ENCODE peak calls at places on chromosomes 12 and 14, in eight cellular contexts. L is K562, P is fibroblast of lung, X is GM12878, U is GM23338, Q is PC-3, F is MM.1S, Y is PC-9. W is an unnamed sample.

GRCh38 chr14:71918955-71919354 is 13.3 kb upstream of the RGS6 start:
- DNase-seq in Q (no peak), U (peak), F (no peak), X (no peak), P (no peak), L (no peak), Y (no peak), W (no peak)

GRCh38 chr12:113203852-113204760 is 17.2 kb upstream of the TPCN1 start:
- DNase-seq in F (no peak), P (no peak), X (no peak), L (no peak), Q (no peak), U (no peak), Y (no peak), W (no peak)

GRCh38 chr12:81263072-81263471 is 185.2 kb downstream of the ACSS3 start:
- DNase-seq in Y (no peak), U (no peak), P (no peak), X (no peak), L (no peak), Q (no peak), F (no peak), W (no peak)

GRCh38 chr12:129776977-129777667 is 126.7 kb downstream of the TMEM132D start:
- DNase-seq in L (no peak), P (no peak), Y (no peak), Q (no peak), U (no peak), X (no peak), F (no peak), W (peak)

GRCh38 chr12:72313757-72314270 is 41.6 kb downstream of the TRHDE start:
- DNase-seq in Q (peak), X (no peak), F (no peak), L (no peak), U (peak), P (peak), Y (no peak), W (peak)

GRCh38 chr14:44300911-44301310 is 206.2 kb downstream of the FSCB start:
- DNase-seq in P (no peak), X (no peak), F (no peak), Q (no peak), Y (no peak), U (no peak), L (no peak), W (no peak)

GRCh38 chr12:84128117-84128991 is 784.2 kb downstream of the SLC6A15 start:
- DNase-seq in P (no peak), Y (peak), F (no peak), Q (no peak), X (no peak), U (peak), L (no peak), W (no peak)

GRCh38 chr12:84596276-84596675 is 316.3 kb downstream of the SLC6A15 start:
- DNase-seq in P (no peak), U (peak), Q (no peak), L (no peak), X (no peak), F (no peak), Y (no peak), W (no peak)

GRCh38 chr12:125161712-125162023 is 96.4 kb downstream of the AACS start:
- DNase-seq in X (no peak), L (no peak), U (no peak), F (no peak), P (no peak), Y (no peak), Q (no peak), W (no peak)

GRCh38 chr12:64680235-64680634 is 69.9 kb downstream of the RASSF3 start:
- DNase-seq in P (no peak), F (no peak), U (no peak), X (no peak), L (peak), Y (peak), Q (peak), W (no peak)

GRCh38 chr12:79119796-79120195 is 255.2 kb downstream of the SYT1 start:
- DNase-seq in Q (no peak), Y (no peak), L (no peak), P (no peak), F (no peak), X (no peak), U (peak), W (no peak)

GRCh38 chr12:79183003-79183402 is 318.4 kb downstream of the SYT1 start:
- DNase-seq in Q (no peak), U (no peak), F (no peak), P (peak), X (no peak), L (no peak), Y (no peak), W (no peak)

GRCh38 chr12:12534134-12534866 is 28.4 kb downstream of the DUSP16 start:
- DNase-seq in L (peak), Y (no peak), F (no peak), P (no peak), X (no peak), U (peak), Q (no peak), W (no peak)

GRCh38 chr12:95424271-95424994 is 49.5 kb upstream of the METAP2 start:
- DNase-seq in Q (no peak), L (no peak), X (no peak), Y (peak), F (no peak), U (no peak), P (no peak), W (no peak)

GRCh38 chr12:81296556-81297305 is 218.9 kb downstream of the ACSS3 start:
- DNase-seq in Q (peak), F (no peak), L (no peak), P (peak), X (no peak), U (no peak), Y (no peak), W (peak)

GRCh38 chr12:85575115-85576096 is 260.8 kb downstream of the RASSF9 start:
- DNase-seq in P (peak), Y (peak), U (peak), L (peak), F (peak), X (peak), Q (peak), W (peak)

GRCh38 chr12:80268924-80269749 is 169.8 kb downstream of the OTOGL start:
- DNase-seq in Y (peak), P (peak), L (no peak), X (no peak), Q (peak), F (no peak), U (no peak), W (peak)

GRCh38 chr12:132986885-132987225 is 688 bp downstream of the ZNF26 start:
- DNase-seq in P (no peak), Y (no peak), L (no peak), X (no peak), U (peak), F (no peak), Q (peak), W (peak)

GRCh38 chr12:109053382-109054123 is 1.2 kb downstream of the USP30 start:
- DNase-seq in X (peak), F (peak), Y (no peak), U (no peak), Q (no peak), L (peak), P (peak), W (no peak)

GRCh38 chr14:66426451-66426850 is 59.7 kb upstream of the CCDC196 start:
- DNase-seq in L (no peak), Q (no peak), F (no peak), Y (no peak), U (no peak), P (no peak), X (no peak), W (no peak)

GRCh38 chr14:100410056-100410565 is 87.0 kb downstream of the SLC25A47 start:
- DNase-seq in Y (no peak), F (no peak), X (no peak), L (no peak), U (peak), P (no peak), Q (no peak), W (peak)

GRCh38 chr14:61584258-61584657 is 111.1 kb upstream of the HIF1A start:
- DNase-seq in P (peak), F (no peak), U (no peak), L (no peak), Q (peak), X (no peak), Y (no peak), W (peak)

GRCh38 chr12:2256915-2257314 is 204.1 kb downstream of the CACNA1C start:
- DNase-seq in P (peak), L (no peak), F (no peak), X (no peak), U (no peak), Q (no peak), Y (no peak), W (peak)

GRCh38 chr12:2498961-2499500 is 295.7 kb upstream of the FKBP4 start:
- DNase-seq in L (no peak), Y (no peak), Q (no peak), F (no peak), P (no peak), X (no peak), U (peak), W (no peak)

GRCh38 chr12:123232472-123232806 is 502 bp downstream of the MPHOSPH9 start:
- DNase-seq in Q (no peak), X (no peak), U (no peak), Y (no peak), P (no peak), F (no peak), L (no peak), W (no peak)

GRCh38 chr14:91877376-91877775 is 10.0 kb upstream of the TC2N start:
- DNase-seq in Y (no peak), U (no peak), P (no peak), L (no peak), X (no peak), F (no peak), Q (no peak), W (no peak)

GRCh38 chr12:51838762-51839161 is 9.8 kb downstream of the FIGNL2 start:
- DNase-seq in P (no peak), Y (no peak), U (no peak), Q (no peak), L (no peak), X (no peak), F (no peak), W (no peak)

GRCh38 chr12:82019533-82019932 is 260.4 kb upstream of the PPFIA2 start:
- DNase-seq in U (peak), L (no peak), F (peak), Q (no peak), P (no peak), X (no peak), Y (no peak), W (no peak)

GRCh38 chr14:35687335-35687939 is 121.7 kb downstream of the RALGAPA1 start:
- DNase-seq in P (peak), L (peak), U (peak), Q (peak), X (peak), Y (peak), F (peak), W (peak)

GRCh38 chr14:93716002-93716401 is 72.3 kb downstream of the PRIMA1 start:
- DNase-seq in Y (no peak), U (no peak), F (no peak), Q (no peak), P (no peak), X (no peak), L (no peak), W (no peak)

GRCh38 chr12:118827047-118827446 is 154.3 kb upstream of the SRRM4 start:
- DNase-seq in F (no peak), X (no peak), Q (no peak), U (no peak), L (no peak), Y (no peak), P (no peak), W (no peak)

GRCh38 chr12:26126340-26127284 is 1.8 kb upstream of the BHLHE41 start:
- DNase-seq in X (no peak), L (peak), P (peak), F (peak), U (peak), Q (peak), Y (peak), W (peak)

GRCh38 chr12:26125451-26126339 is 858 bp upstream of the BHLHE41 start:
- DNase-seq in Y (peak), U (peak), L (no peak), P (peak), Q (peak), F (peak), X (no peak), W (peak)

GRCh38 chr12:26123482-26123980 is 1.3 kb downstream of the BHLHE41 start:
- DNase-seq in U (no peak), Q (peak), F (peak), L (no peak), X (no peak), P (peak), Y (no peak), W (no peak)

GRCh38 chr12:26122681-26123481 is 2.0 kb downstream of the BHLHE41 start:
- DNase-seq in Y (peak), P (peak), Q (peak), L (peak), U (peak), F (peak), X (no peak), W (peak)

DNA sequence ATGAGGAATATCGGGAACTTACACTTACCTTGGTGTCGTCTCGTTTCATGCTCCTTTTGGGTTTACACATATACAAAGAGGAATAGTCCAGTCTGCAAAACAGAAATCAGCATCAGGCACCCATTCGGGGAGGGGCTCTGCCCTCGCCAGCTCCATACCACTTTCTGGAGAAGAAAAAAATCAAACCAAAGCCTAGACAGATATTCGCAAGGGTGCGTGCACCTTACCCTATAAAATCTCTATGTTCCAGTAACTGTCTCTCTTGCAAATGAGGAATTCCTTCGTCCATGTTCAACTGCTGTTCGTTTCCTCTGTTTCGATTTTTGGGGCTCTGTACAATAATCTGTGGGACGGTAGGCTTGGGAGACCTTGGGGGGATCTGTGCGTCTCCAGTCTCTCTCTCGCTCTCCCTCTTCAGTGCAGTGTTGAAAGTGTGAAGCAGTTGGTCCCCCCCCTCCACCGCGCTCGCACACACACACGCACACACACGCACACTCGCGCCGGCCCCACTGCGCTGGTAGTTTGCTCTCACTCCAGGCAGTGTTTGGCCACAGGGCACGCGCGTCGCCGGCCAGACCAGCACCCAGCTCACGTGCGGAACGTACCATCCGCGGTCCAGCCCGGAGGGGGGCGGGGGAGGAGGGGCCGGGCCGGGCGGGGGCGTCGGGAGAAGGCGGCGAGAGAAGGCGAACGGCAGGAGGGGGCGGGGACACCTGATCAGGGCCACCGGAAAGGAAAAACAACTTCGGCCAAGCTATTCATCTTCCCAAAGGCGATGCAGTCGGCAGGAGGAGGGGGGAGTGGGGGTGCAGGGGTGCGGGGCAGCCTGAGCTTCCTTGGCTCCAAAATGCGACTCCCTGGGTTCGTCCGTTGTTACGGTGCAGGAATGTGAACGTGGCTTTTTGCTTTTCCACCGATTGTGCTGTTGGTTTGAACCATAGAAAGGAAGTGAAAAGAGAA is at the start of gene BHLHE41:
- DNase-seq in U (peak), Q (peak), L (no peak), X (no peak), Y (peak), F (peak), P (peak), W (peak)
- TF ChIP-seq EZH2 in U (peak), Q (no peak), L (peak), X (peak), Y (no peak), F (no peak), P (no peak), W (no peak)

DNA sequence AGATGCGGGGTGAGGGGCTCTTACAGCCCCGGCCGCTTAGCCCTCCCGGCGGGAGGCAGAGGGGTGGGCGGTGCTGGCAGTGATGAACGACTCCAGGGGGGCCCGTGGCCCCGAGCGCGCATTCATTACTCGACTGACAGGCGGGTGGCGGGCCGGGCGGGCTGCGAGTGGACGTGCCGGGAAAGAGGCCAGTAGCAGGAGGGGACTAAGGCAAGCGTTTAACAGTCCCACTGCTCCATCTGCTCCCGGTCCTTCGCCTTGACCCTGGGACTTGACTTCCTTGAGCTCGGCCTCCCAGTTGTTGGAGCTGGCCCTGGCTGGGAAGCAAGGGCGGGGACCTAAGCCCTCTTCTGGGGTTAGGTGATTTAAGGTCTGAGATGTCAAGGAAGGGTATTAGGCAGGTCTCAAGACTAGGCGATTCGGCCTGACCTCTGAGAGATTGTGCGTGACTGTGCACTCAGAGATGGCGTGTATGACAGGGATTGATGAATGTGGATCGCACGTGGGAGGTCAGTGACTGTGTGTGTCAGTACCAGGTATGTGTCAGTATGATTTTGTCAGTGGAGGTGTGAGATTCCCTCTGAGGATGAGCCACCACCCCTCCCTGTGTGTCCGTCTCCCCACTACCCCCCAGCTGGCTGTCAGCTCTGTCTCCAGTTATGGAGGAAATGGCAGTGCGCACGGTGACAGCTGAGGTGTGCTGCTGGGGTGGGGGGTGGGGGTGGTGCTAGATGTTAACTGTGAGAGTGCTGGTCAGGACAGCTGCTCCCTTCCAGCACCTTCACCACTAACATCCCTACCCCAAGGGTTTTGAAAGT is 3.6 kb upstream of the DNAJC22 start:
- DNase-seq in F (no peak), Q (no peak), L (peak), P (no peak), X (no peak), Y (no peak), U (peak), W (no peak)
- TF ChIP-seq EZH2 in F (no peak), Q (no peak), L (no peak), P (no peak), X (no peak), Y (no peak), U (peak), W (no peak)

DNA sequence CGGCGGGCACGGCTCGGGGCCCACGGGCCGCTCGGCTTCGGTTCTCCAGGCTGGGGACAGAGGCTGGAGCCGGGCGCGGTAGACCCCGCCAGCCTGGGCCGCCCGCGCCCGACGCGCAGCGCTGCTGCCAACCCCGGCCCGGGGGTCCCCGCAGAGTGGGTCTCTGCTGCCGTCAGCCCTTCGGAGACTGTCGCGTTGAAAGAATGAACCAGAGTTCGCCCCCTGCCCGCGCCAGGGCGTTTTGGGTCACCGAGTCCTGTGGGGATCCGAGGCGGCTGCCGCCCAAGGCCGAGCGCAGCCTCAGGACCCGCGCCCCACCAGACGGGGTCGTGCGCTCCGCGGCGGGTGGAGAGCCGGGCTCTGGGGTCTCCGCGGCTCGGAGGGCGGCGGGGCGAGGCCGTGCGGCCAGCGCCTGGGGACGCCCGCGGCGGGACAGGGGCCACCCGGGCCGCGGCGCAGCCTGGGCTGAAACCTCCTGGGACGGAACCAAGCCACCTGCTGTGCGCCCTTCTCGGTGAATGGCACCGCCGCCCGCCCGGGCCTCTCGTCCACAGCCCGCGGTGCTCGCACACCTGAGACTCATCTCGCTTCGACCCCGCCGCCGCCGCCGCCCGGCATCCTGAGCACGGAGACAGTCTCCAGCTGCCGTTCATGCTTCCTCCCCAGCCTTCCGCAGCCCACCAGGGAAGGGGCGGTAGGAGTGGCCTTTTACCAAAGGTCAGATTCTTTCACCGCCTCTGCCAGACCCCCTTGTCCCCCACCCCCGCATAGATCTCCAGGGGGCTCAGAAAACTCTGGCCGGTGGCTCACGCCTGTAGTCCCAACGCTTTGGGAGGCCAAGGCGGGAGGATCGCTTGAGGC is 689 bp downstream of the B3GNT4 start:
- DNase-seq in F (no peak), Y (no peak), L (no peak), U (peak), P (no peak), Q (no peak), X (no peak), W (no peak)
- TF ChIP-seq EZH2 in F (no peak), Y (no peak), L (no peak), U (peak), P (peak), Q (peak), X (peak), W (peak)

DNA sequence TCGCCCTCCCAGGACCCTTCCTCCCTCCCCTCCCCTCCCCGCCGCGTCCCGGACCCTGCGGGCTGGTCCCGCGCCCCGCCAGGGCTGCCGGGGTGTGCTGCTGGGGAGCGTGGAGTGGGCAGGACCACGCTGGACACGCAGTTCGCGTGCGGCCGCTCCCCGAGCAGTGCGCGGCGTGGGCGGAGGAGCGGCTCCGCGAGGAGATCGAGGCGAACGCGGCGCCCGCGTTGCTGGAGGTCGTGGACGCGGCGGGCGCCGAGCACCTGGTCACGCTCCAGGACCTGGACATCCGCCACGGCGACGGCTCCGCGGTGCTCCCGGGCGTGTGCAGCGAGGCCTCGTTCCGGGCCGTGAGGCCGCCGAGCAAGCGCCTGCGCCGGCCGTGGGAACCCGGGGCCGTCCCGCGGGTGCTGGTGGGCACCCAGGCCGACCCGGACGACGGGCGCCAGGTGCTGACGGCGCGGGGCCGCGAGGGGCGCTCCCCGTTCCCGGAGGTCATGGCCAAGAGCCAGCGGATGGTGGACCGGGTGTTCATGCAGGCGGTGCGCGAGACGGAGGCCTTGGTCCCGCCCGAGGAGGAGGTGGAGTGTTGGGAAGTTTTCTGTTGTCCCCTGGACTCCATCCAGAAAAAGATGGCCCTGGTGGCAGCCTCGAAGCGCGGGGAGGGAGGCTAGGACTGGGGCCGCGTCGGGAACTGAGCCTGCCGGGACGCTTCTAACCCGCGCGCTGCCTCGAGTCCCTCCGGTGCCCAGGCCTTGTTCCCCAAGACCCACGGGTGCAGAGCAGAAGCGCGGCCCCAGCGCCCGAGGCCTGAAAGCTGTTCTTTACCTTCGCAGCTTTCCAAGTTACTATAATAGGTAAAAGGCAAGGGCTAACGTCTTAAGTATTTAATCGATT is 54.7 kb upstream of the EIF5 start:
- DNase-seq in L (no peak), Y (no peak), Q (no peak), F (no peak), U (peak), P (no peak), X (no peak), W (no peak)
- TF ChIP-seq EZH2 in L (no peak), Y (no peak), Q (no peak), F (no peak), U (peak), P (peak), X (no peak), W (peak)